ENCODE peak calls at places on chromosomes 3 and 15, in nine cellular contexts. H is nephron progenitor cell, I is OCI-LY7, W is heart left ventricle, V is GM10248, A is endothelial cell, D is tibial artery, T is AG10803, X is Calu3. U is an unnamed sample.

GRCh38 chr3:190514163-190515153 is 573 bp downstream of the IL1RAP start:
- DNase-seq in H (peak), V (peak), X (peak), A (peak), D (peak), T (peak), I (peak), W (peak), U (peak)

GRCh38 chr3:59424268-59425010 is 374.6 kb upstream of the CFAP20DC start:
- DNase-seq in I (no peak), T (peak), A (no peak), X (no peak), V (no peak), W (peak), D (no peak), H (no peak), U (peak)

GRCh38 chr3:45841701-45842491 is at the start of gene LZTFL1:
- DNase-seq in I (peak), W (peak), A (peak), V (peak), D (peak), H (peak), X (peak), T (peak), U (peak)

GRCh38 chr3:128226794-128227399 is 73.6 kb downstream of the EEFSEC start:
- DNase-seq in W (no peak), X (peak), D (no peak), V (peak), H (peak), T (peak), A (peak), I (peak), U (peak)

GRCh38 chr15:25438601-25439455 is at the start of gene UBE3A:
- DNase-seq in D (peak), A (peak), I (peak), X (peak), V (peak), W (peak), T (peak), H (peak), U (peak)

GRCh38 chr3:54863806-54864205 is 64.1 kb downstream of the LRTM1 start:
- DNase-seq in W (no peak), T (no peak), A (no peak), X (no peak), D (no peak), H (no peak), I (no peak), V (no peak), U (no peak)

GRCh38 chr3:135878501-135878900 is 87.0 kb upstream of the PPP2R3A start:
- DNase-seq in A (no peak), V (no peak), H (no peak), I (no peak), X (no peak), W (no peak), T (no peak), D (no peak), U (no peak)

GRCh38 chr15:35195031-35195430 is 109.9 kb upstream of the NANOGP8 start:
- DNase-seq in A (no peak), X (no peak), W (no peak), H (no peak), D (no peak), I (no peak), V (no peak), T (no peak), U (no peak)

GRCh38 chr3:184593201-184593922 is 31.8 kb downstream of the EPHB3 start:
- DNase-seq in A (no peak), D (no peak), T (no peak), W (no peak), X (no peak), V (no peak), I (no peak), H (peak), U (no peak)

GRCh38 chr3:108406661-108407206 is 103.7 kb downstream of the MYH15 start:
- DNase-seq in T (peak), W (no peak), I (peak), X (peak), H (no peak), A (peak), D (no peak), V (peak), U (peak)

GRCh38 chr3:78887029-78887428 is 880.8 kb downstream of the ROBO1 start:
- DNase-seq in I (no peak), T (peak), A (no peak), D (no peak), W (no peak), H (no peak), V (no peak), X (no peak), U (no peak)

GRCh38 chr3:197354195-197355059 is 56.0 kb upstream of the DLG1 start:
- DNase-seq in I (peak), T (peak), H (peak), V (no peak), X (no peak), A (no peak), W (peak), D (no peak), U (peak)

GRCh38 chr15:77033417-77033728 is 37.5 kb downstream of the TSPAN3 start:
- DNase-seq in H (no peak), W (peak), T (no peak), I (no peak), A (no peak), D (peak), X (no peak), V (no peak), U (no peak)

GRCh38 chr3:69791919-69792399 is 52.7 kb downstream of the MITF start:
- DNase-seq in V (no peak), A (no peak), W (no peak), T (peak), H (no peak), D (no peak), X (no peak), I (no peak), U (peak)

DNA sequence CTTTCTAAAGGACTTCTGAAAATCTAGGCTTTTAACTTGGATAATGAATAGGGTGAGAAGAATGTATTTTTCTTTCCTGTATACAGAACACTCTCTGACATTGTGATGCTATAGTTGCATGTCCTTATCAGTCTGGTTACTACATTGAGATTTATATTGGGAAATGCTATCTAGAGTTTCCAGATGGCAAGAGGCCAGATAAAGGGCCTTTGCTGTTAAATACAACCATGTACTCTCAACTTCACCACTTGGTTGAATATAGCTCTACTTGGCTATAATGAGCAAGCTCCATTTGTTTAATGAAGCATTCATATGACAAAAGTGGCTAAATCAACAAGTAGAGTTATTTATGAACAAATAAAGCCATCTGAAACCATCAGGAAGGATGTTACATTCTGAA is 91.0 kb downstream of the IGSF11 start:
- DNase-seq in I (no peak), A (no peak), X (no peak), H (no peak), D (no peak), V (no peak), W (no peak), T (no peak), U (no peak)
- TF ChIP-seq CTCF in I (no peak), A (no peak), X (no peak), H (no peak), D (no peak), V (no peak), W (no peak), T (no peak), U (no peak)

DNA sequence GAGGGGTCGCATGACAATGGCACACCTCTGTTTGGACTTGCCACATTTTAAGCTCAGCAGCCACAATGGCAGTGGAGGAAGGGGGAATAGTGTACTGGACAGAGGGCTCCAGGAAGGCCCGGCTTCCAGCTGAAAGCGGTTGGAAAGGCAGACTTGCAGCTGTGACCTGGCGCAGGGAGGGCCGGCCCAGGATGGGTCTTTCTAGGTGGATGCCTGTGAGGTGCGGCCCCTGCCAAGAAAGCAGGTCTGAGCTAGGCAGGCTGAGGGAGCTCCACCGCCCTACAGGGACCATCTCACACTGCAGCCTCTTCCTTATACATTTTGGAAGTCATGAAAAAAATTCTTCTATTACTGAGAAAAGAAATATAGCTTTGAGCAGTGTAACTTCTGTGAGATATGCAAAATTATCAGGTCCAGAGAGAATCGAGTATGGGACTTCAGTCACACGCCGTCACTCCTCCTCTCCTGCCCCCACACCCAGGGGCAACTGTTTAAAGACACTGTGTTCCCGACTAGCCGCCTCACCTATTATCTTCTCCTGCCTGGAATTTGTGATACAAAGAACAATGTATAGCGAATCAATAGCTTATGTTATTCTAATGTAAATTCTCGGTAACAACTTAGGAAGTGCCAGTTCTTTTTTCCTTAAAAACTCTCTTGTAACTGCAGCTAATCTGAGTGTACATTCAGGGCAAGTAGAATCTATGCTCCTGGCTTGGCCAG is 331.0 kb downstream of the OCA2 start:
- DNase-seq in D (no peak), X (no peak), W (no peak), T (no peak), V (no peak), A (no peak), H (no peak), I (no peak), U (no peak)
- TF ChIP-seq CTCF in D (no peak), X (no peak), W (no peak), T (no peak), V (no peak), A (no peak), H (no peak), I (no peak), U (no peak)

GRCh38 chr3:159253860-159254259 is 452.0 kb downstream of the MFSD1 start:
- DNase-seq in W (no peak), D (no peak), I (no peak), T (no peak), V (no peak), H (no peak), X (no peak), A (no peak), U (no peak)

GRCh38 chr3:159249472-159250131 is 447.7 kb downstream of the MFSD1 start:
- DNase-seq in T (no peak), D (no peak), V (no peak), H (no peak), W (no peak), I (no peak), X (no peak), A (no peak), U (no peak)

GRCh38 chr3:159250961-159251360 is 449.1 kb downstream of the MFSD1 start:
- DNase-seq in H (no peak), A (no peak), X (no peak), W (no peak), V (no peak), T (no peak), D (no peak), I (no peak), U (no peak)

GRCh38 chr3:159252274-159252673 is 450.4 kb downstream of the MFSD1 start:
- DNase-seq in A (no peak), D (no peak), V (no peak), H (no peak), T (peak), X (no peak), W (no peak), I (no peak), U (peak)

GRCh38 chr3:159252772-159253384 is 451.0 kb downstream of the MFSD1 start:
- DNase-seq in D (no peak), X (peak), V (peak), I (peak), A (peak), H (peak), W (no peak), T (peak), U (peak)
- TF ChIP-seq CTCF in D (no peak), X (peak), V (peak), I (peak), A (peak), H (peak), W (no peak), T (peak), U (peak)

DNA sequence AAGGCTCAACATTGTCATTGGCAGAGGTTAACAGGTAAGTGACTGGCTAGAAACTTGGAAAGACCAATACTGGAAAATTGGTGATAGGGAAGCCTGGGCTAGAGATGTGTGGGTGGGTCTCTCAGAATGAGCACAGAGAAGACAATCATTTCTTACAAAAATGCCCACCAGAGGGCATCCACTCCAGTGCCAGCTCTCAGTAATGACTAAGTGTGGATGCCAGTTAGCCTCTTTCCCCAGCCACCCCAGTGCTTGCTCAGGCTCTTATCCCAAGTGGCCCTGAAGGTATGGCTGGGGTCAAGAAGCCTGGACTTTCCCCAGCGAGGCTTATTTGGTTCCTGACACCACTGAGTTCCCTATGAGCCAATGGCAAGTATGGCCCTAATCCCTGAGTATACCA is 115.9 kb upstream of the ST8SIA2 start:
- DNase-seq in D (no peak), V (peak), I (peak), T (peak), H (no peak), W (no peak), A (peak), X (peak), U (no peak)
- TF ChIP-seq CTCF in D (no peak), V (peak), I (peak), T (peak), H (no peak), W (peak), A (peak), X (peak), U (no peak)

GRCh38 chr15:62895139-62895866 is 147.2 kb upstream of the TPM1 start:
- DNase-seq in X (peak), H (no peak), I (no peak), T (peak), D (no peak), W (no peak), A (peak), V (no peak), U (peak)
- TF ChIP-seq CTCF in X (no peak), H (no peak), I (no peak), T (no peak), D (no peak), W (no peak), A (no peak), V (no peak), U (no peak)

GRCh38 chr3:30350901-30351300 is 255.5 kb upstream of the TGFBR2 start:
- DNase-seq in D (no peak), V (no peak), W (no peak), X (no peak), T (no peak), H (no peak), A (no peak), I (no peak), U (no peak)

GRCh38 chr3:30347679-30348216 is 258.7 kb upstream of the TGFBR2 start:
- DNase-seq in X (no peak), A (no peak), V (no peak), I (no peak), H (no peak), T (peak), D (no peak), W (no peak), U (peak)

GRCh38 chr3:30346927-30347320 is 259.5 kb upstream of the TGFBR2 start:
- DNase-seq in X (no peak), A (no peak), V (no peak), W (no peak), D (no peak), H (no peak), I (no peak), T (no peak), U (no peak)

GRCh38 chr3:30350011-30350410 is 256.4 kb upstream of the TGFBR2 start:
- DNase-seq in D (no peak), T (no peak), V (no peak), X (no peak), H (no peak), A (no peak), W (no peak), I (no peak), U (no peak)

GRCh38 chr3:30349507-30349906 is 256.9 kb upstream of the TGFBR2 start:
- DNase-seq in H (no peak), X (no peak), T (no peak), A (peak), V (no peak), D (no peak), I (no peak), W (no peak), U (no peak)
- TF ChIP-seq CTCF in H (no peak), X (no peak), T (no peak), A (no peak), V (no peak), D (no peak), I (no peak), W (no peak), U (no peak)

GRCh38 chr15:100911086-100911485 is 8.1 kb upstream of the LRRK1 start:
- DNase-seq in X (no peak), V (no peak), A (no peak), I (no peak), W (no peak), T (no peak), H (no peak), D (no peak), U (no peak)

GRCh38 chr15:100910556-100910955 is 8.6 kb upstream of the LRRK1 start:
- DNase-seq in H (no peak), W (no peak), D (peak), V (no peak), I (no peak), T (no peak), X (no peak), A (no peak), U (no peak)

GRCh38 chr15:100908466-100908865 is 10.7 kb upstream of the LRRK1 start:
- DNase-seq in V (no peak), X (no peak), A (no peak), T (no peak), D (no peak), W (no peak), H (no peak), I (no peak), U (no peak)

GRCh38 chr15:100909582-100909981 is 9.6 kb upstream of the LRRK1 start:
- DNase-seq in T (no peak), X (no peak), H (no peak), W (no peak), V (no peak), I (no peak), A (no peak), D (no peak), U (no peak)

GRCh38 chr15:100910119-100910518 is 9.0 kb upstream of the LRRK1 start:
- DNase-seq in H (no peak), X (no peak), I (no peak), A (no peak), T (no peak), D (peak), W (no peak), V (no peak), U (no peak)
- TF ChIP-seq CTCF in H (peak), X (no peak), I (peak), A (peak), T (peak), D (no peak), W (no peak), V (no peak), U (peak)

DNA sequence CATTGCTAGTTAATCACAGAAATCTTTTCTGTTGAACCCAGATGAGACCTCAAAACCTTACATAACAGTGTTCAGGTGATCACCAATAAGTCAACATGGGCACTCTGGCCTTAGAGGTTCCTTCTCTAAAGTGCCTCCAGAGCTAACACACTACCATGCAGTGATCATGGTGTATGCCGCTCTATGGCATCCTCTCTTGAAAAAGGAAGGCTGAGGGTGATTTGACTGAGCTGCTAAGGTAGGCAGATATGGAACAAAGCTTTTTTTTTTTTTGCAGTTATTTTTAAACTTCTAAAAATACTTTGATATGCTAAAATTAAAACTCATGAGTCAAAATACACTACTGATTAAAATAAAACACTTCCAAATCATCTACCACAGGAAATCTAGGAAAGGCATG is 46.0 kb downstream of the IGF2BP2 start:
- DNase-seq in A (no peak), X (no peak), H (no peak), I (no peak), W (no peak), V (no peak), T (no peak), D (no peak), U (no peak)
- TF ChIP-seq CTCF in A (no peak), X (no peak), H (no peak), I (no peak), W (no peak), V (no peak), T (no peak), D (no peak), U (no peak)

GRCh38 chr3:14497321-14497720 is 42.8 kb downstream of the GRIP2 start:
- DNase-seq in I (peak), T (no peak), W (peak), X (no peak), D (peak), V (no peak), H (no peak), A (no peak), U (no peak)
- TF ChIP-seq CTCF in I (peak), T (no peak), W (no peak), X (no peak), D (no peak), V (no peak), H (no peak), A (no peak), U (peak)

DNA sequence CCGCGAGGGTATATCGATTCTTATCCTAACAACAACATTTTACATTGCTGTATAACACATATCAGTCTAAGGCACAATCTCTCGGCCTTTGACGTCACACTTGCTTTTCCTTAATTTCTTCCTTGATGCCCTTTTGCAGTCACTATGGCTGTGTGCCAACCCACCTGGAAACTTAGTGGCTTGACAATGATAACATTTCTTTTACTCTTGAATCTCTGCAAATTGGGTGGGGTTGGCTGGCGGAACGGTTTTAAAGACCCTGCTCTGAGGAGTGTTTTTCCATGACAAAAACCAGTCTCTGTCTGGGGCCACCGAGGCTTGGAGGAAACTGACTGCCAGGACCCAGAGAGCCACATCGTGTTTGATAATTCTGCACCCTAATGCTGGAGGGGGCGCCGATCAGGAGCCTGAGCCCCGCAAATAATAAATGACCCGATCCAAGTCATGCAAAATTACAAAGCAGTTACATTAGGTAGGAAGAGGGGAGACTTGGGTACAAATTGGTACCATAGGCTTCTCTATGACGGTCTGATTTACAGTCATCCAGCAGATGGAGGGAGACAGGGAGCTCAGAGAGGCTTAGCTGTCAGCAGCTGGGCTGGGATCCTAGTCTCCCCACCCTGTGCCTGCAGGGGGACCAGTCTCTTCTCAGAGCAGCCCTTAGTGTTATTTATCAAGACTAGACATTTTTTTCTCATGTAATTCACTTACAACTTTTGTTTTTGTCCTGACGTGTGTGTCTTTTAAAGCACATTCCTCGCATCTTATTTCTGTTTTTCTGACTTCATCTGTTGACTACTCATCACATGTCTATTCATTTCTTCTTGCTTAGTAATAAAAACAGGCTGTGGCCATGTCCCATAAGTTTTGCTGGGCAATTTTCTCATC is 115.8 kb downstream of the KLF13 start:
- DNase-seq in T (peak), A (no peak), V (no peak), X (no peak), H (no peak), W (no peak), D (no peak), I (peak), U (peak)
- TF ChIP-seq CTCF in T (peak), A (no peak), V (no peak), X (no peak), H (no peak), W (no peak), D (peak), I (peak), U (peak)